ENCODE peak calls at places on chromosomes 3 and 15, in six cellular contexts. W, S, K, H, D and X are unnamed samples.

GRCh38 chr3:45567730-45568172 is 26.8 kb upstream of the LIMD1 start:
- ATAC-seq in W (no peak), D (no peak), K (no peak), S (peak; percentile 20), H (peak; percentile 70), X (no peak)

GRCh38 chr15:63277893-63278505 is 594 bp downstream of the APH1B start:
- ATAC-seq in K (no peak), H (peak; percentile 16), D (peak; percentile 19), W (no peak), S (no peak), X (no peak)

GRCh38 chr15:65338823-65339222 is 34.3 kb downstream of the RNU5B-1 start:
- ATAC-seq in H (no peak), S (no peak), D (no peak), K (no peak), W (no peak), X (no peak)

GRCh38 chr3:40387001-40387894 is at the start of gene ENTPD3:
- ATAC-seq in W (no peak), K (peak; percentile 94), H (peak; percentile 96), S (peak; percentile 71), D (peak; percentile 89), X (peak; percentile 42)

GRCh38 chr3:133515127-133515526 is 58.4 kb upstream of the CDV3 start:
- ATAC-seq in W (no peak), S (no peak), H (no peak), K (no peak), D (no peak), X (no peak)

GRCh38 chr3:137845161-137845560 is 81.0 kb downstream of the SOX14 start:
- ATAC-seq in D (no peak), H (no peak), S (no peak), K (no peak), W (no peak), X (no peak)

GRCh38 chr3:172717493-172718088 is 6.7 kb upstream of the NCEH1 start:
- ATAC-seq in D (no peak), W (peak; percentile 80), S (no peak), H (peak; percentile 56), K (peak; percentile 82), X (no peak)

GRCh38 chr3:86208782-86209181 is 782.2 kb downstream of the VGLL3 start:
- ATAC-seq in K (no peak), W (no peak), D (no peak), H (no peak), S (no peak), X (no peak)

GRCh38 chr15:36601497-36601932 is 22.1 kb downstream of the CDIN1 start:
- ATAC-seq in W (no peak), H (no peak), D (no peak), K (no peak), S (peak; percentile 87), X (peak; percentile 97)

GRCh38 chr3:114880078-114880477 is 267.0 kb downstream of the ZBTB20 start:
- ATAC-seq in H (no peak), S (no peak), D (peak; percentile 74), K (no peak), W (no peak), X (no peak)

GRCh38 chr3:31832576-31832975 is 148.5 kb downstream of the OSBPL10 start:
- ATAC-seq in K (no peak), H (no peak), D (no peak), W (no peak), S (no peak), X (no peak)

GRCh38 chr3:3302964-3303363 is 123.5 kb upstream of the CRBN start:
- ATAC-seq in H (no peak), K (no peak), W (no peak), S (no peak), D (no peak), X (no peak)

GRCh38 chr15:101501703-101502373 is 12.3 kb upstream of the PCSK6 start:
- ATAC-seq in S (peak; percentile 35), D (no peak), K (peak; percentile 87), H (peak; percentile 78), W (peak; percentile 88), X (peak; percentile 42)
- TF ChIP-seq CTCF in S (peak; percentile 70), D (no peak), K (peak; percentile 62), H (peak; percentile 63), W (peak; percentile 89), X (peak; percentile 40)

GRCh38 chr3:94043285-94043684 is 14.9 kb upstream of the STX19 start:
- ATAC-seq in H (no peak), S (no peak), K (no peak), W (no peak), D (no peak), X (no peak)
- H3K4me3 ChIP-seq in H (no peak overlapping the region), S (no peak overlapping the region), K (no peak overlapping the region), W (no peak overlapping the region), D (no peak overlapping the region), X (no peak overlapping the region)

DNA sequence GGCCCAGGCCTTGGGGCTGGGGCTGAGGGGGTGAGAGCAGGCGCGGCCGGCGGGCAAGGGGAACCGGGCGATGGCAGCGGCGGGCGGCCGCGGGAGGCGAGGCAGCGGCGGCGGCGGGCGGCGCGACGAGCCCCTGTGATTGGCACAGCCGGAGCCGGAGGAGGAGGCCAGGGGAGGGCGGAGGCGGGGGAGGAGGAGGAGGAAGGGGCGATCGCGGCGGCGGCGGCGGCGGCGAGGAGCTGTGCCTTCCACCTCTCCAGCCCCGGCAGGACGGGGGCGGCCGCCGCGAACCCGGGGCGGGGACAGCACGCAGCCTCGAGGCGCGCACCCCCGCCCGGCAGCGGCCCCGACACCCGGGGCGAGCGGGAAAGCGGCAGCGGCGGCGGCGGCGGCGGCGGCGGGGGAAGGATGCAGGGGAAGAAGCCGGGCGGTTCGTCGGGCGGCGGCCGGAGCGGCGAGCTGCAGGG is at the start of gene SLCO3A1:
- ATAC-seq in W (peak; percentile 45), S (peak; percentile 55), D (peak; percentile 56), H (peak; percentile 66), K (peak; percentile 44), X (peak; percentile 78)
- TF ChIP-seq CTCF in W (no peak), S (no peak), D (no peak), H (no peak), K (no peak), X (no peak)

GRCh38 chr3:13018561-13019242 is 54.5 kb downstream of the IQSEC1 start:
- ATAC-seq in D (no peak), K (no peak), W (no peak), H (no peak), S (no peak), X (no peak)
- H3K4me3 ChIP-seq in D (no peak overlapping the region), K (no peak overlapping the region), W (no peak overlapping the region), H (peak overlapping the region; percentile 10), S (peak overlapping the region; percentile 18), X (no peak overlapping the region)

DNA sequence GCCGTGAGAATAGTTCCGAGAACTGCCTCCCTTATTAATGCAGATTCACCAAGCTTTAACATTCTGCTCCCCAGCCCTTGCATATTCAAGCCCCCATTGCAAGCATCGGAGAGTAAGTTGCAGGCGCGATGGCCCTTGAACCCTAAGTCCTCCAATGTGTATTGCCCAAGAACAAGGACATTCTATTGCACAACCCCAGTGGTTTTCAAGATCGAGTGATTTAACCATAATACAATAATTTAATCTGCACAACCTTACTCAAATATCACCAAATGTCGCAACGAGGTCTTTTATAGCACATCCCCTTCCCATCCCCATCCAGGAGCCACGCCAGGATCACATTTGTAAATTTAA is 21.7 kb upstream of the PLXND1 start:
- ATAC-seq in H (no peak), K (no peak), D (no peak), W (no peak), S (no peak), X (peak; percentile 13)
- TF ChIP-seq CTCF in H (peak; percentile 19), K (no peak), D (no peak), W (no peak), S (no peak), X (no peak)

GRCh38 chr15:31456329-31457060 is 129.9 kb downstream of the KLF13 start:
- ATAC-seq in W (no peak), K (no peak), D (no peak), H (no peak), S (no peak), X (no peak)

GRCh38 chr15:31457631-31458526 is 131.2 kb downstream of the KLF13 start:
- ATAC-seq in S (peak; percentile 25), H (peak; percentile 54), D (no peak), K (no peak), W (no peak), X (no peak)

GRCh38 chr15:31459011-31459748 is 132.5 kb downstream of the KLF13 start:
- ATAC-seq in H (no peak), K (no peak), W (no peak), S (no peak), D (no peak), X (no peak)

GRCh38 chr15:31457161-31457560 is 130.5 kb downstream of the KLF13 start:
- ATAC-seq in D (no peak), W (no peak), K (no peak), S (no peak), H (no peak), X (no peak)

DNA sequence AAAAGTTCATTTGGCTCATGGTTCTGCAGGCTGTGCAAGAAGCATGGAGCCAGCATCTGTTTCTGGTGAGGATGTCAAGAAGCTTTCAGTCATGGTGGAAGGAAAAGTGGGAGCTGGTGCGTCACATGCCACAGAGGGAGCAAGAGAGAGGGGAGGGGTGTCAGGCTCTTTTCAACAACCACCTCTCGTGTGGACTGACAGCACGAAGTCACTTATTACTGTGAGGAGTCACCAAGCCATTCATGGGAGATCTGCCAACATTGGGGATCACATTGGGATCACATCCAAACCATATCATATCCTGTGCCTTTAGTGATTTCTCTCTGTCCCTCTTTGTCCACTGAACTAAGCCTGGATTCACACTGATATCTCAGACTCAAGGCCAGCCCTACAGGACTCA is 132.0 kb downstream of the KLF13 start:
- ATAC-seq in H (no peak), K (no peak), S (no peak), W (no peak), D (no peak), X (no peak)
- H3K4me3 ChIP-seq in H (no peak overlapping the region), K (no peak overlapping the region), S (no peak overlapping the region), W (no peak overlapping the region), D (no peak overlapping the region), X (no peak overlapping the region)